ENCODE peak calls at places on chromosomes 2 and 18, in ten cellular contexts. J is progenitor cell of endocrine pancreas, E is endothelial cell of umbilical vein, Q is ovary, Z is heart right ventricle, V is foreskin keratinocyte, R is omental fat pad, Y is OCI-LY7, C is AG04449, K is uterus. D is an unnamed sample.

GRCh38 chr2:26782876-26783704 is 2.8 kb upstream of the CENPA start:
- DNase-seq in J (no peak), E (no peak), Q (no peak), Z (no peak), V (peak), R (no peak), Y (no peak), C (no peak), K (no peak), D (no peak)

GRCh38 chr18:43079422-43079821 is 36.1 kb downstream of the RIT2 start:
- DNase-seq in J (no peak), E (no peak), Q (no peak), Z (no peak), V (no peak), R (no peak), Y (no peak), C (no peak), K (no peak), D (no peak)

GRCh38 chr2:197960765-197961164 is 156.4 kb downstream of the PLCL1 start:
- DNase-seq in J (no peak), E (no peak), Q (no peak), Z (no peak), V (no peak), R (no peak), Y (no peak), C (no peak), K (no peak), D (no peak)

GRCh38 chr18:74598350-74599001 is 806 bp downstream of the ZNF407 start:
- DNase-seq in J (peak), E (no peak), Q (peak), Z (peak), V (peak), R (no peak), Y (peak), C (no peak), K (peak), D (peak)

GRCh38 chr2:162890690-162891311 is 52.2 kb upstream of the KCNH7 start:
- DNase-seq in J (no peak), E (peak), Q (no peak), Z (no peak), V (peak), R (no peak), Y (peak), C (peak), K (no peak), D (peak)

GRCh38 chr2:16824472-16824871 is 158.8 kb upstream of the CYRIA start:
- DNase-seq in J (no peak), E (no peak), Q (no peak), Z (no peak), V (peak), R (no peak), Y (no peak), C (no peak), K (no peak), D (no peak)

GRCh38 chr18:45156941-45157340 is 458.3 kb upstream of the SLC14A2 start:
- DNase-seq in J (no peak), E (no peak), Q (no peak), Z (no peak), V (no peak), R (no peak), Y (no peak), C (no peak), K (no peak), D (no peak)

GRCh38 chr2:9114457-9114856 is 92.2 kb upstream of the ASAP2 start:
- DNase-seq in J (no peak), E (no peak), Q (no peak), Z (no peak), V (no peak), R (no peak), Y (no peak), C (no peak), K (no peak), D (no peak)

GRCh38 chr18:57644540-57644939 is 22.9 kb upstream of the NARS1 start:
- DNase-seq in J (no peak), E (no peak), Q (no peak), Z (no peak), V (no peak), R (no peak), Y (no peak), C (no peak), K (no peak), D (no peak)
- TF ChIP-seq CTCF in J (no peak), E (peak), Q (no peak), Z (no peak), V (peak), R (no peak), Y (no peak), C (no peak), K (peak), D (no peak)

DNA sequence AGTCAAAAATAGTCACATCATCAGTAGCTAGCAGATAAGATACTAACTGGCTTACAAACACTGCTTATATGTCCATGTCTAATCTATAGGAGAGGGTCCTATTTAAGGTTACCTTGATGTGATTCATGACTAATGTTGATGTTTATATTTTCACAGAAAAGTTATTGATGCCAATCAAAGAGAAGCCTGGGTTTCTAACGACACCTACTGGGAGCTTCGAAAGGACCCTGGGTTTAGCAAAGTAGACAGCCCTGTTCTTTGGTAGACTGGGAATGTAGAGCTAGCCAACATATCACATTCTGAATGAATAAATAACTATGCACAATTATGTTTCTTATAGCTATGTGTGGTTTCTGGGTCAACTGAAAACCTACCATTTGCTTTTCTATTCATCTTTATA is 55.7 kb downstream of the PRKRA start:
- DNase-seq in J (no peak), E (no peak), Q (no peak), Z (no peak), V (no peak), R (no peak), Y (no peak), C (no peak), K (no peak), D (no peak)
- TF ChIP-seq CTCF in J (no peak), E (no peak), Q (no peak), Z (no peak), V (no peak), R (no peak), Y (no peak), C (no peak), K (no peak), D (no peak)

GRCh38 chr2:96359310-96359709 is 23.7 kb downstream of the NCAPH start:
- DNase-seq in J (no peak), E (no peak), Q (no peak), Z (peak), V (no peak), R (no peak), Y (peak), C (no peak), K (no peak), D (no peak)
- TF ChIP-seq CTCF in J (peak), E (no peak), Q (no peak), Z (no peak), V (peak), R (no peak), Y (peak), C (no peak), K (no peak), D (no peak)

GRCh38 chr2:95062716-95063400 is 37.4 kb downstream of the MAL start:
- DNase-seq in J (no peak), E (no peak), Q (no peak), Z (no peak), V (peak), R (no peak), Y (no peak), C (no peak), K (no peak), D (no peak)
- TF ChIP-seq CTCF in J (no peak), E (no peak), Q (no peak), Z (no peak), V (no peak), R (no peak), Y (no peak), C (no peak), K (no peak), D (no peak)

GRCh38 chr2:132651115-132652099 is 18.6 kb downstream of the LYPD1 start:
- DNase-seq in J (peak), E (peak), Q (no peak), Z (no peak), V (peak), R (no peak), Y (no peak), C (no peak), K (no peak), D (peak)
- TF ChIP-seq CTCF in J (peak), E (peak), Q (no peak), Z (no peak), V (peak), R (no peak), Y (no peak), C (peak), K (no peak), D (peak)

DNA sequence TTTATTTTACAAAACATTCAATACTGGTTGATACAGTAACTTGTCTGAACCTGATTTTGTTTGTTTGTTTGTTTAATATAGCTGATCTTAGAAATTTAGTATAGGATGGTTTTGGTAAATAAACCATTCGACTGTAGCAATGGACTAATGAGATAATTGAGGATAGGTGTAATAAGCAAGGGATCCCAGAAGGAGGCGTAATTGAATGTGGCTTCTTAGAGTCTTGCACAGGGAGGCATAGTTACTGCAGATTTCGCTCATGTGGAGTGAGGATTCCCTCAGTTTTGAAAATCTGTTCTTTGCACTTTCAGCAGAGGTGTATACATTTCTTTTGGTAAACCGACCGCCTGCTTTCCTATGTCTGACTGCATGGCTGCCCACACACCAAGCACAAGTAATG is 709.6 kb downstream of the SOCS6 start:
- DNase-seq in J (no peak), E (peak), Q (no peak), Z (no peak), V (no peak), R (no peak), Y (no peak), C (no peak), K (no peak), D (no peak)
- TF ChIP-seq CTCF in J (peak), E (peak), Q (no peak), Z (no peak), V (no peak), R (no peak), Y (no peak), C (no peak), K (no peak), D (peak)

DNA sequence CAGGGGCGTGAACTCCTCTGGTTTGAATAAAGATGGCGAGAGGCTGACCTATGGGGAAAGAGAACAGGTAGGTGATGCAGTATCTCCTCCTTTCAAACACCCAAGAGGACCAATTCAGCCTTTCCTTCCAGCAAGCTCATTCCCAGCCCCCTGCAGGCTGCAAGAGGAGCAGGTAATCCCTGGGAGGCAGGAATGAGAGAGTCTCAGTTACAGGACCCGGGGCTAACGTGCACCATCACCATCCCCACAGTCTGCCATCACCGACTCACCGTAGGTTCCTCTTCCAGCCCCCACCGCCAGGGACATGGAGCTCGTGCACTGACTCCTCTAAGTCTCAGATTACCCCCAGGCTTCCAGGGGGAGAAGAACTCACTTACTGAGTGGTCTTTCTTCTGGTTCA is 26.7 kb downstream of the XDH start:
- DNase-seq in J (no peak), E (no peak), Q (no peak), Z (no peak), V (no peak), R (no peak), Y (no peak), C (no peak), K (no peak), D (no peak)
- TF ChIP-seq CTCF in J (no peak), E (no peak), Q (no peak), Z (no peak), V (no peak), R (no peak), Y (no peak), C (no peak), K (no peak), D (no peak)

GRCh38 chr2:76958749-76959148 is 563.4 kb downstream of the LRRTM4 start:
- DNase-seq in J (peak), E (peak), Q (no peak), Z (no peak), V (peak), R (no peak), Y (no peak), C (no peak), K (no peak), D (peak)

DNA sequence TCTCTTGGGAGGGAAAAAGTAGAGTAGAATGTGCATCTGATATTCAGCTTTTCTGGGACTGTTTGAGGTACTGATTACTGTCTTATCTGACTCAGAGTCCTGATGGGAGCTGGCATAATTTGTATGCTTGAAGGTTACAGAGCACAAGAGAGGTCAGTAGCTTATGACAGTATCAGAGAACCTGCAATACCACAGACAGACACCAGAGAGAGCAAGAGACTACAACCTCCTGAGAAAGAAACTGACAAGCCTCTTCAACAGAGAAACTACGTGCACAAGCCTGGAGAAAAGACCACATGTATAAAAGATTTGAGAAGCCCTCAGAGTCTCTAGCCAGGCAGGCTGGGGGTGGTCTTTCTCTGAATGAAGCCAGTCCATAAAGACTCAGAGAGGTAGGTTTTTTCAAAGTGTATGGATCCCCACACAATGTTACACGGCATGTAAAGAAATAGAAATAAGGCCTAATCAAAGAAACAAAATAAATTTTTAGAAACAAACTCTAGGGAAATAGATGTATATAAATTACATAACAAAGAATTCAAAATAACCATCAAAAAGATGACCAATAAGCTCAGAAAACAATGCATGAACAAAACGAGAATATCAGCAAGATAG is 568.3 kb downstream of the LRRTM4 start:
- DNase-seq in J (peak), E (peak), Q (no peak), Z (no peak), V (peak), R (no peak), Y (peak), C (no peak), K (no peak), D (peak)
- TF ChIP-seq CTCF in J (peak), E (peak), Q (no peak), Z (peak), V (peak), R (no peak), Y (peak), C (no peak), K (no peak), D (peak)

GRCh38 chr2:118986733-118987132 is 44.7 kb downstream of the MARCO start:
- DNase-seq in J (no peak), E (no peak), Q (no peak), Z (no peak), V (no peak), R (no peak), Y (no peak), C (no peak), K (no peak), D (no peak)
- TF ChIP-seq CTCF in J (no peak), E (no peak), Q (no peak), Z (no peak), V (no peak), R (no peak), Y (no peak), C (no peak), K (no peak), D (no peak)